ENCODE peak calls at places on chromosomes 4 and X, in ten cellular contexts. J, A, B, Q, D, O, Y, E, F and V are unnamed samples.

GRCh38 chr4:48307528-48307927 is 33.8 kb upstream of the SLAIN2 start:
- DNase-seq in Q (no peak), J (no peak), D (no peak), F (no peak), B (no peak), O (no peak), Y (no peak), E (no peak), A (no peak), V (no peak)

GRCh38 chrX:104922206-104922621 is 298.3 kb downstream of the TEX13A start:
- DNase-seq in Y (peak; percentile 49), J (peak; percentile 2), Q (peak; percentile 12), E (peak; percentile 47), B (peak; percentile 78), O (peak; percentile 70), F (peak; percentile 62), A (no peak), D (peak; percentile 86), V (peak; percentile 73)

GRCh38 chrX:119040432-119040831 is 32.4 kb upstream of the CT47C1 start:
- DNase-seq in O (no peak), F (no peak), B (peak; percentile 25), E (no peak), D (no peak), Y (no peak), A (no peak), J (no peak), Q (no peak), V (no peak)

GRCh38 chr4:112526061-112526460 is 10.1 kb upstream of the NEUROG2 start:
- DNase-seq in Y (no peak), F (peak; percentile 67), B (no peak), O (no peak), A (no peak), E (peak; percentile 52), Q (no peak), J (peak; percentile 16), D (no peak), V (no peak)

GRCh38 chrX:51182545-51182944 is 150.1 kb upstream of the NUDT10 start:
- DNase-seq in F (no peak), E (no peak), J (no peak), Y (no peak), O (no peak), Q (no peak), A (no peak), B (no peak), D (no peak), V (no peak)

GRCh38 chr4:30716671-30717207 is 3.4 kb upstream of the PCDH7 start:
- DNase-seq in B (peak; percentile 45), E (peak; percentile 47), Y (no peak), F (no peak), A (no peak), J (no peak), O (peak; percentile 50), Q (no peak), D (no peak), V (no peak)

GRCh38 chr4:139511320-139511719 is 44.7 kb downstream of the SETD7 start:
- DNase-seq in D (no peak), J (no peak), Y (no peak), E (no peak), Q (no peak), B (no peak), A (no peak), O (no peak), F (no peak), V (no peak)

GRCh38 chrX:134713618-134714107 is 55.4 kb upstream of the PLAC1 start:
- DNase-seq in D (no peak), O (no peak), Q (no peak), A (no peak), Y (no peak), F (no peak), J (no peak), E (no peak), B (no peak), V (no peak)

GRCh38 chr4:1237981-1238675 is 10.8 kb downstream of the CTBP1 start:
- DNase-seq in D (no peak), E (no peak), A (peak; percentile 59), J (no peak), Y (no peak), O (no peak), Q (no peak), B (no peak), F (no peak), V (no peak)

GRCh38 chrX:110001702-110002299 is 1.1 kb upstream of the TMEM164 start:
- DNase-seq in O (peak; percentile 10), A (no peak), Y (no peak), Q (no peak), F (no peak), B (no peak), J (no peak), D (no peak), E (no peak), V (no peak)

GRCh38 chrX:32448320-32448719 is 763.0 kb downstream of the DMD start:
- DNase-seq in Q (no peak), E (no peak), J (no peak), B (no peak), O (no peak), A (no peak), F (no peak), Y (no peak), D (no peak), V (no peak)